ENCODE peak calls at places on chromosomes 12 and 14, in five cellular contexts. One of them, this sample, is unnamed.

GRCh38 chr12:6644903-6645302 is 2.3 kb downstream of the ACRBP start:
- DNase-seq in mammary epithelial cell: no peak
- DNase-seq in HCT116: no peak
- DNase-seq in neural progenitor cell: peak
- DNase-seq in GM23248: no peak
- DNase-seq in this sample: no peak

GRCh38 chr12:119338593-119339363 is 4.2 kb downstream of the CCDC60 start:
- DNase-seq in mammary epithelial cell: no peak
- DNase-seq in HCT116: no peak
- DNase-seq in neural progenitor cell: peak
- DNase-seq in GM23248: no peak
- DNase-seq in this sample: no peak

GRCh38 chr12:108745641-108746040 is 14.3 kb upstream of the CORO1C start:
- DNase-seq in mammary epithelial cell: no peak
- DNase-seq in HCT116: no peak
- DNase-seq in neural progenitor cell: no peak
- DNase-seq in GM23248: no peak
- DNase-seq in this sample: no peak

GRCh38 chr14:101482066-101482465 is 79.2 kb upstream of the DIO3 start:
- DNase-seq in mammary epithelial cell: no peak
- DNase-seq in HCT116: no peak
- DNase-seq in neural progenitor cell: no peak
- DNase-seq in GM23248: no peak
- DNase-seq in this sample: no peak

GRCh38 chr12:65647074-65647473 is 177.2 kb upstream of the HMGA2 start:
- DNase-seq in mammary epithelial cell: no peak
- DNase-seq in HCT116: no peak
- DNase-seq in neural progenitor cell: no peak
- DNase-seq in GM23248: no peak
- DNase-seq in this sample: no peak

GRCh38 chr14:104931771-104932675 is 7.3 kb downstream of the PLD4 start:
- DNase-seq in mammary epithelial cell: no peak
- DNase-seq in HCT116: no peak
- DNase-seq in neural progenitor cell: peak
- DNase-seq in GM23248: no peak
- DNase-seq in this sample: no peak

GRCh38 chr14:59377485-59377884 is 87.7 kb downstream of the GPR135 start:
- DNase-seq in mammary epithelial cell: no peak
- DNase-seq in HCT116: no peak
- DNase-seq in neural progenitor cell: no peak
- DNase-seq in GM23248: no peak
- DNase-seq in this sample: no peak

GRCh38 chr14:37147310-37147875 is 25.0 kb downstream of the SLC25A21 start:
- DNase-seq in mammary epithelial cell: no peak
- DNase-seq in HCT116: no peak
- DNase-seq in neural progenitor cell: no peak
- DNase-seq in GM23248: peak
- DNase-seq in this sample: no peak

GRCh38 chr12:9784326-9784725 is 23.6 kb upstream of the CD69 start:
- DNase-seq in mammary epithelial cell: no peak
- DNase-seq in HCT116: no peak
- DNase-seq in neural progenitor cell: no peak
- DNase-seq in GM23248: no peak
- DNase-seq in this sample: no peak

GRCh38 chr14:68384335-68384734 is 408.5 kb downstream of the ZFP36L1 start:
- DNase-seq in mammary epithelial cell: no peak
- DNase-seq in HCT116: no peak
- DNase-seq in neural progenitor cell: no peak
- DNase-seq in GM23248: peak
- DNase-seq in this sample: no peak

GRCh38 chr14:65622703-65623102 is 210.2 kb downstream of the FUT8 start:
- DNase-seq in mammary epithelial cell: no peak
- DNase-seq in HCT116: no peak
- DNase-seq in neural progenitor cell: no peak
- DNase-seq in GM23248: no peak
- DNase-seq in this sample: no peak

GRCh38 chr14:79915411-79915810 is 295.9 kb downstream of the DIO2 start:
- DNase-seq in mammary epithelial cell: no peak
- DNase-seq in HCT116: no peak
- DNase-seq in neural progenitor cell: no peak
- DNase-seq in GM23248: no peak
- DNase-seq in this sample: no peak

GRCh38 chr14:67512463-67513134 is 20.5 kb upstream of the PLEKHH1 start:
- DNase-seq in mammary epithelial cell: no peak
- DNase-seq in HCT116: no peak
- DNase-seq in neural progenitor cell: no peak
- DNase-seq in GM23248: no peak
- DNase-seq in this sample: no peak

GRCh38 chr12:53744730-53745129 is 7.0 kb downstream of the CISTR start:
- DNase-seq in mammary epithelial cell: no peak
- DNase-seq in HCT116: no peak
- DNase-seq in neural progenitor cell: no peak
- DNase-seq in GM23248: no peak
- DNase-seq in this sample: no peak

GRCh38 chr14:34324363-34324795 is 137.7 kb downstream of the SPTSSA start:
- DNase-seq in mammary epithelial cell: peak
- DNase-seq in HCT116: peak
- DNase-seq in neural progenitor cell: peak
- DNase-seq in GM23248: peak
- DNase-seq in this sample: no peak

GRCh38 chr12:77229640-77230442 is 164.5 kb upstream of the E2F7 start:
- DNase-seq in mammary epithelial cell: no peak
- DNase-seq in HCT116: no peak
- DNase-seq in neural progenitor cell: no peak
- DNase-seq in GM23248: no peak
- DNase-seq in this sample: no peak

GRCh38 chr14:89327771-89328212 is 89.2 kb downstream of the FOXN3 start:
- DNase-seq in mammary epithelial cell: no peak
- DNase-seq in HCT116: no peak
- DNase-seq in neural progenitor cell: no peak
- DNase-seq in GM23248: peak
- DNase-seq in this sample: no peak

GRCh38 chr12:24708718-24709117 is 240.2 kb downstream of the BCAT1 start:
- DNase-seq in mammary epithelial cell: no peak
- DNase-seq in HCT116: no peak
- DNase-seq in neural progenitor cell: no peak
- DNase-seq in GM23248: no peak
- DNase-seq in this sample: no peak

GRCh38 chr12:108346022-108346633 is 7.0 kb upstream of the CMKLR1 start:
- DNase-seq in mammary epithelial cell: no peak
- DNase-seq in HCT116: no peak
- DNase-seq in neural progenitor cell: no peak
- DNase-seq in GM23248: no peak
- DNase-seq in this sample: no peak

GRCh38 chr14:73995977-73996378 is 23.1 kb downstream of the ENTPD5 start:
- DNase-seq in mammary epithelial cell: no peak
- DNase-seq in HCT116: no peak
- DNase-seq in neural progenitor cell: no peak
- DNase-seq in GM23248: no peak
- DNase-seq in this sample: no peak
- H3K4me2 ChIP-seq in mammary epithelial cell: no peak
- H3K4me2 ChIP-seq in HCT116: no peak
- H3K4me2 ChIP-seq in neural progenitor cell: no peak
- H3K4me2 ChIP-seq in GM23248: no peak
- H3K4me2 ChIP-seq in this sample: no peak

GRCh38 chr14:62694075-62694474 is 351.2 kb downstream of the KCNH5 start:
- DNase-seq in mammary epithelial cell: peak
- DNase-seq in HCT116: no peak
- DNase-seq in neural progenitor cell: no peak
- DNase-seq in GM23248: no peak
- DNase-seq in this sample: peak
- H3K27ac ChIP-seq in mammary epithelial cell: peak
- H3K27ac ChIP-seq in HCT116: no peak
- H3K27ac ChIP-seq in neural progenitor cell: no peak
- H3K27ac ChIP-seq in GM23248: no peak
- H3K27ac ChIP-seq in this sample: peak

DNA sequence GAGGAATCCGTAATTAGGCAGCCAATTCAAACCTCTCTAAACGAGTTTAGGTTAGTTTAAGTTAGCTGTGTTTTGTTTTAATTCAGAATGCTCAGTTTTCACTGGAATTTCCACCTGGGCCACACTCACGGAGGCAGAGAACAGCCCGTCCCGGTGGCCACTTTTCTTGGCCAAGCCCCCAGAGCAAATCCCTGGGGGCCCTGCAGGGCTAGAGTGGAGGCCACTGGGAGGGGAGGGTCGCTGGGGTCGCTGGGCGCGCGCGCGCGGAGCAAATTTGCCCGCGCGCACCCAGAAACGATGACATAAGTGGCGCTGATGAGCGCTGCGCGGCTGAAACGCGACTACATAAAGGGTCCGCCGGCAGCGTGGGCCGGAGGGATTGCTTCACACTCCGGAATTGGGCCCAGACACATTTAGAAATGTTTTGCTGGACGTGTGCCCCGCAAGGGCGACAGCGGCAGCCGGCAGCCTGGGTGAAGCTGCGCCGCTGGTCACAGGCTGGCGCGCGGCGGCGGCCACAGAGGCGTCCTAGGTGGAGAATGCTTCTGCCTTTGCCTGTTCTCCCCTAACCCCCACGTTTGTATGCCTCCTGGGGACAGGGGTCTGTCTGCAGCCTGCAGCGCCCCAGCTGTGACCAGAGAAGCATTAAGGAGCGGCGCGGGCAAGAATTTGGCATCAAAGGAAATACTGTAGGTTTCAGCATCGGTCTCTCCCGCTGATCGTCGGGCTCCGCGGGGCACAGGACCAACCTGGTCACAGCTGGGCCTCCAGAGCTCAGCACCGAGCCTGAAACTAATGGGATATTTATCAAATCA is 37.9 kb upstream of the TBX5 start:
- DNase-seq in mammary epithelial cell: no peak
- DNase-seq in HCT116: no peak
- DNase-seq in neural progenitor cell: peak
- DNase-seq in GM23248: no peak
- DNase-seq in this sample: no peak
- TF ChIP-seq EZH2 in mammary epithelial cell: no peak
- TF ChIP-seq EZH2 in HCT116: no peak
- TF ChIP-seq EZH2 in neural progenitor cell: peak
- TF ChIP-seq EZH2 in GM23248: no peak
- TF ChIP-seq EZH2 in this sample: no peak

GRCh38 chr12:62128186-62128965 is 131.8 kb upstream of the USP15 start:
- DNase-seq in mammary epithelial cell: peak
- DNase-seq in HCT116: no peak
- DNase-seq in neural progenitor cell: no peak
- DNase-seq in GM23248: no peak
- DNase-seq in this sample: no peak
- H3K4me2 ChIP-seq in mammary epithelial cell: peak
- H3K4me2 ChIP-seq in HCT116: no peak
- H3K4me2 ChIP-seq in neural progenitor cell: no peak
- H3K4me2 ChIP-seq in GM23248: peak
- H3K4me2 ChIP-seq in this sample: no peak

GRCh38 chr12:62859203-62859799 is 75.6 kb downstream of the PPM1H start:
- DNase-seq in mammary epithelial cell: no peak
- DNase-seq in HCT116: no peak
- DNase-seq in neural progenitor cell: no peak
- DNase-seq in GM23248: no peak
- DNase-seq in this sample: no peak

GRCh38 chr12:62862259-62862881 is 72.6 kb downstream of the PPM1H start:
- DNase-seq in mammary epithelial cell: peak
- DNase-seq in HCT116: no peak
- DNase-seq in neural progenitor cell: no peak
- DNase-seq in GM23248: peak
- DNase-seq in this sample: no peak

GRCh38 chr12:62860501-62861156 is 74.3 kb downstream of the PPM1H start:
- DNase-seq in mammary epithelial cell: no peak
- DNase-seq in HCT116: no peak
- DNase-seq in neural progenitor cell: no peak
- DNase-seq in GM23248: no peak
- DNase-seq in this sample: no peak

GRCh38 chr12:62861586-62861985 is 73.4 kb downstream of the PPM1H start:
- DNase-seq in mammary epithelial cell: no peak
- DNase-seq in HCT116: no peak
- DNase-seq in neural progenitor cell: no peak
- DNase-seq in GM23248: no peak
- DNase-seq in this sample: no peak

DNA sequence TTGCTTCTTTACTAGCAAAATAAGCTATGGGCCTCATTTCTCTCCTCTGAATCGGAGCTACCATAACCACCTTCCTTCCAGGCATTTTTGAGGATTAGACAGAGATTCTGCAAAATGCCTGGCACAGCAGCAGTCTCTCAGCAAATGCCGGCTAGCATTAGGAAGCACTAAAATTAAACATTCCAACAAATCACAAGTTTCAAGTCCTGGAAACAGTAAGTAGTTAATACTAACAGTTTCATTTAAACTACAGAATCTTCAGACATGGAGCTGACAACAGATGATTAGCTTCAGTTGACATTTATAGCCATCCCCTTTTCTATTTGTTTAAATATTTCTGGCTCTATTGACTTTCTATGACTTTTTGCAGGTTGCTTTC is 73.8 kb downstream of the PPM1H start:
- DNase-seq in mammary epithelial cell: no peak
- DNase-seq in HCT116: no peak
- DNase-seq in neural progenitor cell: no peak
- DNase-seq in GM23248: no peak
- DNase-seq in this sample: no peak
- H3K27ac ChIP-seq in mammary epithelial cell: no peak
- H3K27ac ChIP-seq in HCT116: no peak
- H3K27ac ChIP-seq in neural progenitor cell: no peak
- H3K27ac ChIP-seq in GM23248: no peak
- H3K27ac ChIP-seq in this sample: no peak

GRCh38 chr14:96038920-96039632 is at the start of gene C14orf132:
- DNase-seq in mammary epithelial cell: peak
- DNase-seq in HCT116: peak
- DNase-seq in neural progenitor cell: peak
- DNase-seq in GM23248: peak
- DNase-seq in this sample: no peak
- TF ChIP-seq EZH2 in mammary epithelial cell: no peak
- TF ChIP-seq EZH2 in HCT116: no peak
- TF ChIP-seq EZH2 in neural progenitor cell: no peak
- TF ChIP-seq EZH2 in GM23248: no peak
- TF ChIP-seq EZH2 in this sample: no peak

DNA sequence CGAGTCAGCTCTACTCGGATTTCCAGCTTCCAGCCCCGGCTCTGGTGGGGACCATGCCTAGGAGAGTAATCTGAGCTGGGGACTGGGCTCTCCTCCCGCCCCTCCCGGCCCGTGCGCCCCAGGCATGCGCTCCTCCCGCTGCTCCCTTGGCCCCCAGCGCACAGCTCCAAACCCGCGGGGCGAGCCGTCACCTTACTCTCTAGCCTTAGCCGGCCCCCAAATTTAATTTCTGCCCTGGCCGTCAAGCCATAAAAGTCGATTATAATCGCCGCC is 41.7 kb upstream of the CAPRIN2 start:
- DNase-seq in mammary epithelial cell: no peak
- DNase-seq in HCT116: no peak
- DNase-seq in neural progenitor cell: peak
- DNase-seq in GM23248: peak
- DNase-seq in this sample: no peak
- H3K4me2 ChIP-seq in mammary epithelial cell: peak
- H3K4me2 ChIP-seq in HCT116: peak
- H3K4me2 ChIP-seq in neural progenitor cell: peak
- H3K4me2 ChIP-seq in GM23248: peak
- H3K4me2 ChIP-seq in this sample: peak

GRCh38 chr12:47824629-47825028 is 4.9 kb upstream of the HDAC7 start:
- DNase-seq in mammary epithelial cell: no peak
- DNase-seq in HCT116: no peak
- DNase-seq in neural progenitor cell: no peak
- DNase-seq in GM23248: no peak
- DNase-seq in this sample: no peak
- H3K27ac ChIP-seq in mammary epithelial cell: no peak
- H3K27ac ChIP-seq in HCT116: no peak
- H3K27ac ChIP-seq in neural progenitor cell: no peak
- H3K27ac ChIP-seq in GM23248: peak
- H3K27ac ChIP-seq in this sample: peak

This sample was measured in keratinocyte.